ENCODE peak calls at places on chromosomes 16 and 17, in nine cellular contexts. I is spleen, Q is GM04503, Z is small intestine, R is hypothalamus, E is stromal cell of bone marrow, N is Caki2, U is iris pigment epithelial cell, T is lower lobe of right lung. D is an unnamed sample.

GRCh38 chr16:69858196-69859104 is 92.7 kb upstream of the CLEC18A start:
- DNase-seq in N (no peak), T (no peak), U (no peak), E (no peak), Z (no peak), Q (no peak), R (no peak), I (no peak), D (no peak)

GRCh38 chr17:56131431-56131830 is 21.8 kb upstream of the ANKFN1 start:
- DNase-seq in Z (no peak), N (no peak), I (no peak), T (no peak), E (no peak), Q (no peak), U (peak), R (no peak), D (no peak)

GRCh38 chr17:67635688-67636087 is 82.0 kb upstream of the NOL11 start:
- DNase-seq in R (no peak), Q (no peak), N (no peak), I (no peak), T (no peak), E (no peak), Z (no peak), U (no peak), D (no peak)

GRCh38 chr17:31294231-31294630 is 2.8 kb downstream of the OMG start:
- DNase-seq in Z (no peak), R (no peak), T (no peak), I (no peak), Q (no peak), U (no peak), N (no peak), E (no peak), D (no peak)

GRCh38 chr16:86272744-86273143 is 237.6 kb upstream of the FOXF1 start:
- DNase-seq in U (no peak), I (no peak), E (no peak), N (no peak), Z (no peak), T (no peak), R (no peak), Q (no peak), D (no peak)

GRCh38 chr16:27341549-27341948 is 27.8 kb downstream of the IL4R start:
- DNase-seq in E (no peak), N (no peak), R (no peak), Q (no peak), T (no peak), Z (no peak), U (no peak), I (no peak), D (no peak)

GRCh38 chr17:32835291-32835761 is 41.6 kb downstream of the MYO1D start:
- DNase-seq in U (no peak), N (no peak), I (no peak), Z (no peak), R (no peak), E (no peak), T (no peak), Q (no peak), D (no peak)

GRCh38 chr16:5354645-5355044 is 257.1 kb upstream of the EEF2KMT start:
- DNase-seq in Q (no peak), N (no peak), U (no peak), E (no peak), I (no peak), Z (no peak), T (no peak), R (no peak), D (no peak)

GRCh38 chr17:28575126-28575795 is 1.4 kb downstream of the ALDOC start:
- DNase-seq in E (no peak), U (no peak), Z (no peak), Q (no peak), T (no peak), R (peak), I (no peak), N (no peak), D (no peak)

GRCh38 chr16:35319536-35320192 is 1860.3 kb downstream of the TP53TG3F start:
- DNase-seq in Q (no peak), N (peak), E (no peak), R (no peak), Z (no peak), U (no peak), I (no peak), T (no peak), D (no peak)

GRCh38 chr16:24993722-24994686 is 21.2 kb downstream of the ARHGAP17 start:
- DNase-seq in N (peak), Q (peak), I (no peak), R (no peak), T (no peak), E (peak), U (peak), Z (peak), D (peak)

GRCh38 chr17:65531508-65532431 is 29.7 kb downstream of the AXIN2 start:
- DNase-seq in N (no peak), R (no peak), U (peak), I (peak), E (no peak), T (no peak), Q (no peak), Z (peak), D (peak)

GRCh38 chr17:3796110-3796821 is 4.7 kb downstream of the ITGAE start:
- DNase-seq in I (peak), Z (peak), E (no peak), U (no peak), R (no peak), Q (no peak), T (no peak), N (no peak), D (no peak)

D was measured in choroid plexus epithelial cell.